ENCODE peak calls at places on chromosomes 4 and X, in five cellular contexts. M is AG09309, O is upper lobe of right lung, X is AG04449, Z is fibroblast of lung. R is an unnamed sample.

GRCh38 chr4:76001760-76002159 is 5.5 kb downstream of the CXCL9 start:
- DNase-seq in M (no peak), O (no peak), X (no peak), Z (no peak), R (no peak)

GRCh38 chr4:176425035-176425434 is 105.3 kb downstream of the SPCS3 start:
- DNase-seq in M (no peak), O (no peak), X (no peak), Z (peak), R (no peak)

GRCh38 chr4:153067376-153067775 is 131.3 kb downstream of the FHDC1 start:
- DNase-seq in M (no peak), O (no peak), X (peak), Z (peak), R (no peak)

GRCh38 chrX:24168807-24169206 is 19.3 kb downstream of the ZFX start:
- DNase-seq in M (no peak), O (no peak), X (no peak), Z (no peak), R (no peak)

GRCh38 chr4:87007345-87008181 is 72.8 kb downstream of the AFF1 start:
- DNase-seq in M (no peak), O (peak), X (no peak), Z (peak), R (no peak)

GRCh38 chr4:57191523-57192034 is 81.4 kb upstream of the IGFBP7 start:
- DNase-seq in M (no peak), O (no peak), X (no peak), Z (peak), R (no peak)

GRCh38 chrX:154021131-154021611 is 1.5 kb upstream of the IRAK1 start:
- DNase-seq in M (peak), O (no peak), X (no peak), Z (peak), R (no peak)

GRCh38 chr4:63580796-63581475 is 828.3 kb downstream of the TECRL start:
- DNase-seq in M (no peak), O (no peak), X (no peak), Z (no peak), R (no peak)

GRCh38 chrX:4249401-4249800 is 536.0 kb upstream of the PRKX start:
- DNase-seq in M (no peak), O (no peak), X (no peak), Z (no peak), R (no peak)

GRCh38 chrX:18931972-18932371 is 51.9 kb downstream of the PHKA2 start:
- DNase-seq in M (no peak), O (no peak), X (no peak), Z (peak), R (no peak)

GRCh38 chr4:78971326-78971725 is 32.1 kb upstream of the PAQR3 start:
- DNase-seq in M (no peak), O (no peak), X (no peak), Z (no peak), R (no peak)

GRCh38 chr4:156931267-156931666 is 40.3 kb downstream of the PDGFC start:
- DNase-seq in M (peak), O (no peak), X (no peak), Z (peak), R (peak)

GRCh38 chr4:37008199-37008598 is 236.3 kb upstream of the NWD2 start:
- DNase-seq in M (no peak), O (no peak), X (no peak), Z (peak), R (no peak)

GRCh38 chrX:147693511-147693910 is 218.2 kb upstream of the FMR1 start:
- DNase-seq in M (no peak), O (no peak), X (no peak), Z (no peak), R (no peak)

GRCh38 chr4:183631577-183632198 is 27.3 kb downstream of the RWDD4 start:
- DNase-seq in M (no peak), O (no peak), X (no peak), Z (no peak), R (no peak)

GRCh38 chrX:10121787-10122186 is 35.0 kb upstream of the CLCN4 start:
- DNase-seq in M (no peak), O (no peak), X (no peak), Z (no peak), R (no peak)

GRCh38 chr4:168440442-168441264 is 39.6 kb downstream of the DDX60L start:
- DNase-seq in M (peak), O (no peak), X (no peak), Z (peak), R (no peak)

GRCh38 chr4:112276113-112276512 is 9.6 kb downstream of the TIFA start:
- DNase-seq in M (no peak), O (no peak), X (no peak), Z (no peak), R (no peak)

GRCh38 chr4:93199492-93199891 is 629.1 kb upstream of the ATOH1 start:
- DNase-seq in M (no peak), O (no peak), X (peak), Z (peak), R (no peak)

GRCh38 chrX:123138473-123138872 is 45.6 kb upstream of the GRIA3 start:
- DNase-seq in M (peak), O (no peak), X (no peak), Z (peak), R (peak)

GRCh38 chr4:84778041-84778440 is 188.4 kb downstream of the WDFY3 start:
- DNase-seq in M (no peak), O (no peak), X (no peak), Z (no peak), R (no peak)

GRCh38 chrX:67622053-67622452 is 78.2 kb downstream of the AR start:
- DNase-seq in M (no peak), O (no peak), X (no peak), Z (no peak), R (no peak)

GRCh38 chr4:18192901-18193300 is 171.3 kb upstream of the LCORL start:
- DNase-seq in M (no peak), O (no peak), X (no peak), Z (no peak), R (no peak)

GRCh38 chr4:102466298-102466697 is 34.9 kb upstream of the NFKB1 start:
- DNase-seq in M (no peak), O (no peak), X (no peak), Z (peak), R (no peak)

GRCh38 chr4:101857176-101857575 is 66.6 kb downstream of the BANK1 start:
- DNase-seq in M (no peak), O (no peak), X (no peak), Z (no peak), R (no peak)

GRCh38 chrX:71365876-71366673 is at the start of gene TAF1:
- DNase-seq in M (peak), O (peak), X (peak), Z (peak), R (peak)

GRCh38 chr4:173521474-173522159 is 8.4 kb downstream of the HAND2 start:
- DNase-seq in M (no peak), O (no peak), X (no peak), Z (no peak), R (no peak)

GRCh38 chrX:46573896-46574336 is 351 bp downstream of the CHST7 start:
- DNase-seq in M (no peak), O (peak), X (no peak), Z (peak), R (no peak)

GRCh38 chr4:165191814-165192499 is 15.4 kb upstream of the KLHL2 start:
- DNase-seq in M (no peak), O (no peak), X (no peak), Z (no peak), R (no peak)

GRCh38 chr4:153294631-153295030 is 49.9 kb upstream of the MND1 start:
- DNase-seq in M (no peak), O (no peak), X (no peak), Z (peak), R (no peak)

GRCh38 chr4:181998588-181998987 is 244.6 kb upstream of the TENM3 start:
- DNase-seq in M (no peak), O (no peak), X (no peak), Z (no peak), R (no peak)

GRCh38 chr4:69831646-69832325 is 28.2 kb downstream of the SULT1E1 start:
- DNase-seq in M (no peak), O (no peak), X (no peak), Z (no peak), R (no peak)

GRCh38 chrX:24979081-24979480 is 36.7 kb downstream of the ARX start:
- DNase-seq in M (no peak), O (no peak), X (no peak), Z (peak), R (no peak)

GRCh38 chrX:34470507-34470906 is 186.6 kb downstream of the TMEM47 start:
- DNase-seq in M (no peak), O (no peak), X (no peak), Z (no peak), R (no peak)

GRCh38 chrX:40440841-40441240 is 139.9 kb upstream of the ATP6AP2 start:
- DNase-seq in M (no peak), O (no peak), X (no peak), Z (no peak), R (no peak)

GRCh38 chr4:97911236-97911906 is 231.9 kb downstream of the STPG2 start:
- DNase-seq in M (no peak), O (no peak), X (no peak), Z (no peak), R (no peak)

GRCh38 chr4:97912151-97912550 is 231.1 kb downstream of the STPG2 start:
- DNase-seq in M (no peak), O (no peak), X (no peak), Z (no peak), R (no peak)

DNA sequence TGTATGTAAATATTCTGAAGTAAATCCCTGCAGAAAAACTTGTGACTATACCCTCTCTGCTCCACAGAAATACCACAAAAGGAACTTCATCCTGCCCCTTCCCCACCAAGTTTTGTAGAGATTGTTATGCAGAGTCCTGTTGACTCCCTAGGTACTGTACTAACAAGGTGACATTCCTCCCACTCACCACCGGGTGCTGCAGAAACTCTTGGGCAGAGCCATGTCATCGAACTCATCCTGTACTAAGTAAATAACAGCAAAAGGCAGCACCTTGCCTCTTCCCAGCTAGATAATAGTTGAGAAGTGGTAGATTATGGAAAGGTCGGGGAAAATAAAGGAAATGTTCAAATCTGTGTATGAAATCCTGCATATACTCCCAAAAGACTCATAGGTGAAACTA is 233.3 kb downstream of the STPG2 start:
- DNase-seq in M (no peak), O (no peak), X (no peak), Z (no peak), R (no peak)
- TF ChIP-seq CTCF in M (no peak), O (no peak), X (no peak), Z (no peak), R (no peak)

GRCh38 chr4:14871676-14872430 is 130.4 kb upstream of the CPEB2 start:
- DNase-seq in M (no peak), O (peak), X (no peak), Z (no peak), R (no peak)
- TF ChIP-seq CTCF in M (no peak), O (peak), X (no peak), Z (no peak), R (peak)

GRCh38 chr4:6573986-6574746 is 823 bp upstream of the MAN2B2 start:
- DNase-seq in M (no peak), O (no peak), X (no peak), Z (no peak), R (no peak)

GRCh38 chr4:6575503-6576240 is 683 bp downstream of the MAN2B2 start:
- DNase-seq in M (no peak), O (no peak), X (no peak), Z (no peak), R (no peak)

GRCh38 chr4:6573551-6573950 is 1.4 kb upstream of the MAN2B2 start:
- DNase-seq in M (no peak), O (no peak), X (no peak), Z (no peak), R (no peak)

GRCh38 chr4:6576512-6576911 is 1.5 kb downstream of the MAN2B2 start:
- DNase-seq in M (no peak), O (no peak), X (no peak), Z (no peak), R (no peak)

DNA sequence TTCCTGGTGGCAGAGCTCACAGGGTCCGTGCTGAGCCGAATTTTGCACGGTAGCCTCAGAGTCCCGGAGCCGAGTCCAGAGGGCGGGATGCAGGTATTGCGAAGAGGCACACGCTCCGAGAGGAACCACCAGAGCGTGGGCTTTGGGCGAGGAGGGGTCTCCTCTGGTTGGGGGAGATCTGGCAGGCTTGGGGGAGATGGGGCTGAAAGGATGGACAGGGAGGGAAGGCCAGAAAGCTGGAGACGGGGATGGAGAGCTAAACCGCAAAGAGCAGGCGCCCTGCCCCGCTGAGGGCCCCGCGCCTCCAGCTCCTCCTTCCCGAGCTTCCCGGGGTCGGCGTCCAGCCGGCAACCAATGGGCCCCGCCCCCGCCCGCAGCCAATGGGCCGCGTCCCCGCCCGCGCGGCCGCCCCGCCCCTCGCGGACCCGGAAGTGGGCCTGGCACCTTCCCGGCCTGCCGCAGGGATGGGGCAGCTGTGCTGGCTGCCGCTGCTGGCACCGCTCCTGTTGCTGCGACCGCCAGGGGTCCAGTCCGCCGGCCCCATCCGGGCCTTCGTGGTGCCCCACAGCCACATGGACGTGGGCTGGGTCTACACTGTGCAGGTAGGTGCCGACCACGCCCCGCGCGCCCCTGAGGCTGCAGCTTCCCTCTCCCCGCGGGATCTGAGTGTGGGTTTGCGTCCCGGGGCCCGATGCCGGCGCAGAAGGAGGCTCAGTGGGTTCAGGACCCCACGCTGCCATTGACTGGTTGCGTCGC is at the start of gene MAN2B2:
- DNase-seq in M (peak), O (peak), X (no peak), Z (peak), R (peak)
- TF ChIP-seq CTCF in M (no peak), O (peak), X (peak), Z (no peak), R (no peak)

DNA sequence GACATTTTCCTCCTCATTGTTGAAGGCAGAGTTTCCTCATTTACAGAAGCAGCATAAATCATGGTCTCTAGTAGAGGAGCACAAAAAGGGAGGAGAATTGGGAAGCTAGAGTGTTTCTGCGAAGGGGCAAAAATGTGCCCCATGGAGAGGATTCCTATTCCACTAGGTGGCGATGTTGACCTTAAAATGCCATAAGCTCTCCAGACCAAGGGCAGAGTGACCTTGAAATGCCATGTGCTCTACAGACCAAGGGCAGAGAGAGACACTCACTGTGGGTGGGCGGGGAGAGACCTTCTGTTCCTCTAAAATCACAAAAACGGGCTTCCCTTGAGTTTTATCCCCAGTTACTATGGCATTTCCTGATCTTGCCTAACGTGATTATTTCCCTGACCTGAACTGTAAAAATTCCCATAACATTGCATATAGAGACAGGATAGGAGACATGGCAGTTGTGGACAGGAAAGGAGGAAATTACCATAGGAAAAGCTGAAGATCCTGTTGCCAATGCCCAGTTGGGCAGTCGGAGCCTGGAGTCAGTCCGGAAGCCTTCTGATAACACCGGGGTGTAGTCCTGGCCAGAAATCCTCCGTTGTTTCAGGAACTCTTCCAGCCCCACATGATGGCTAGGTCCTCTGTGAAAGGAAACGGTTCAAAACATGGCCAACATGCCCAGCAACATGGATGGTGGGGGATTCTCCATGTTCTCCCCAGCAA is 567.7 kb downstream of the MAGEB5 start:
- DNase-seq in M (no peak), O (no peak), X (no peak), Z (peak), R (peak)
- TF ChIP-seq CTCF in M (no peak), O (peak), X (peak), Z (peak), R (peak)

GRCh38 chr4:72809208-72809607 is 240.2 kb upstream of the ADAMTS3 start:
- DNase-seq in M (no peak), O (no peak), X (no peak), Z (no peak), R (no peak)
- TF ChIP-seq CTCF in M (no peak), O (no peak), X (no peak), Z (no peak), R (no peak)

GRCh38 chr4:3442959-3443749 is 1.4 kb downstream of the HGFAC start:
- DNase-seq in M (no peak), O (no peak), X (no peak), Z (no peak), R (no peak)
- TF ChIP-seq CTCF in M (peak), O (peak), X (peak), Z (peak), R (peak)

GRCh38 chrX:119693032-119693995 is at the start of gene SEPTIN6:
- DNase-seq in M (no peak), O (peak), X (no peak), Z (peak), R (no peak)
- TF ChIP-seq CTCF in M (peak), O (no peak), X (peak), Z (no peak), R (no peak)

DNA sequence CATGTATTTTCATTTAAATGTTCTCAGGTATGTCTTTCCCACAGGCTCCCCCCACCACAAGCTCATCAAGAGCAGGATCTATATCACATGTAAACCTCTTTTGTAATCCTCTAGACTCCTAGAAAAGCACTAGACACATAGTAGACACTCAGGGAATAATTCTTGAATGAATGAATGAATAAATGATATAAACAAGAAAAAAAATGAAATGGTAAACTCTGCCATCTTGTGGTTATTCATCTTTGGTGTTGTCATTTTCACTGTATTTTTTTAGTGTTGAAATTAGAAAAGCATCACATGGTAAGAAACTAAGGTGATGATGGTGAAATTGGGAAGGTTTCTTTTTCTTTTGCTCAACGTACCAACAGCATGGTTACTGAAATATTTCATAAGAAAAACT is 34.2 kb upstream of the C1GALT1C1 start:
- DNase-seq in M (no peak), O (no peak), X (no peak), Z (peak), R (no peak)
- TF ChIP-seq CTCF in M (peak), O (peak), X (no peak), Z (no peak), R (no peak)

DNA sequence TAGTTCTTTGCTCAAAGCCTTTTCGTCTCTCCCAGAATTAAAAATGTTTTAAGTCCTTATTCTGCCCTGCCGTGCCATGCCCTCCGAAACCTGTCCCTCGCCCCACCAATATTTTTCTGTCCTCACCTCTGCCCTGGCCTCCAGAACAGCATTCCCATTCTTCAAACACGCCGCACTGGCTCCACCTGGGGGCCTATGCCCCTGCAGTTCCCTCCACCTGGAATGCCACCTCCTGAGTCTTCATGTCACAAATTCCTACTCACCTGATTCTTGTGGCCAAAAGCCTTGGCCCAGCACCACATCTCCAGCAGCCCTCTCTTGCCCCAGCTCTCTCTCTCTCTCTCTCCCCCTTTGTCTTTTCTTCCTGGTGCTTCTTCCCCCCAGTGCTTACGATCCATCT is 91.6 kb downstream of the APBB2 start:
- DNase-seq in M (no peak), O (no peak), X (no peak), Z (no peak), R (no peak)
- TF ChIP-seq CTCF in M (no peak), O (no peak), X (no peak), Z (no peak), R (no peak)

GRCh38 chr4:124708517-124709300 is 3.8 kb downstream of the ANKRD50 start:
- DNase-seq in M (no peak), O (no peak), X (no peak), Z (peak), R (no peak)
- TF ChIP-seq CTCF in M (no peak), O (no peak), X (no peak), Z (no peak), R (no peak)

R was measured in AG09319.